ENCODE peak calls at places on chromosomes 6 and 20, in seven cellular contexts. K is right lobe of liver, B is tibial artery, N is endothelial cell of umbilical vein, X is upper lobe of right lung, L is pancreas, M is fibroblast of lung. V is an unnamed sample.

GRCh38 chr6:76774750-76775396 is 688.4 kb downstream of the HTR1B start:
- DNase-seq in K (no peak), B (no peak), N (peak), X (no peak), L (peak), M (peak), V (no peak)

GRCh38 chr6:136069119-136069518 is 181.0 kb downstream of the MTFR2 start:
- DNase-seq in K (no peak), B (no peak), N (peak), X (no peak), L (no peak), M (peak), V (no peak)

GRCh38 chr6:168132531-168133184 is 53.6 kb upstream of the FRMD1 start:
- DNase-seq in K (peak), B (peak), N (peak), X (no peak), L (no peak), M (peak), V (peak)

GRCh38 chr6:148487461-148487860 is 144.8 kb downstream of the SASH1 start:
- DNase-seq in K (no peak), B (no peak), N (no peak), X (no peak), L (no peak), M (no peak), V (no peak)

GRCh38 chr6:3349388-3350251 is 90.9 kb downstream of the PSMG4 start:
- DNase-seq in K (no peak), B (no peak), N (no peak), X (no peak), L (no peak), M (no peak), V (no peak)

GRCh38 chr6:15504581-15505350 is 158.1 kb downstream of the DTNBP1 start:
- DNase-seq in K (peak), B (peak), N (peak), X (peak), L (no peak), M (peak), V (peak)

GRCh38 chr6:52233975-52234823 is 10.1 kb downstream of the IL17F start:
- DNase-seq in K (peak), B (no peak), N (peak), X (no peak), L (peak), M (peak), V (no peak)

GRCh38 chr20:44517454-44517853 is 4.4 kb downstream of the SERINC3 start:
- DNase-seq in K (no peak), B (no peak), N (no peak), X (no peak), L (no peak), M (no peak), V (no peak)

GRCh38 chr6:137494281-137494966 is at the start of gene OLIG3:
- DNase-seq in K (no peak), B (no peak), N (no peak), X (no peak), L (no peak), M (no peak), V (no peak)

GRCh38 chr6:76682842-76683241 is 610.4 kb upstream of the IMPG1 start:
- DNase-seq in K (no peak), B (no peak), N (peak), X (no peak), L (no peak), M (peak), V (no peak)

GRCh38 chr20:15699431-15700146 is 873.7 kb downstream of the KIF16B start:
- DNase-seq in K (no peak), B (no peak), N (no peak), X (no peak), L (no peak), M (no peak), V (no peak)

GRCh38 chr20:57025261-57025660 is 241.2 kb downstream of the BMP7 start:
- DNase-seq in K (no peak), B (no peak), N (no peak), X (no peak), L (no peak), M (no peak), V (no peak)

GRCh38 chr20:13325033-13325432 is 104.0 kb downstream of the ISM1 start:
- DNase-seq in K (peak), B (no peak), N (peak), X (no peak), L (no peak), M (peak), V (no peak)

GRCh38 chr20:667351-668034 is 8.1 kb downstream of the SCRT2 start:
- DNase-seq in K (peak), B (no peak), N (peak), X (peak), L (no peak), M (peak), V (peak)

GRCh38 chr6:26272171-26272631 is 92.8 kb upstream of the BTN3A2 start:
- DNase-seq in K (peak), B (no peak), N (no peak), X (peak), L (peak), M (no peak), V (peak)
- H3K27ac ChIP-seq in K (peak), B (peak), N (peak), X (peak), L (no peak), M (peak), V (peak)

DNA sequence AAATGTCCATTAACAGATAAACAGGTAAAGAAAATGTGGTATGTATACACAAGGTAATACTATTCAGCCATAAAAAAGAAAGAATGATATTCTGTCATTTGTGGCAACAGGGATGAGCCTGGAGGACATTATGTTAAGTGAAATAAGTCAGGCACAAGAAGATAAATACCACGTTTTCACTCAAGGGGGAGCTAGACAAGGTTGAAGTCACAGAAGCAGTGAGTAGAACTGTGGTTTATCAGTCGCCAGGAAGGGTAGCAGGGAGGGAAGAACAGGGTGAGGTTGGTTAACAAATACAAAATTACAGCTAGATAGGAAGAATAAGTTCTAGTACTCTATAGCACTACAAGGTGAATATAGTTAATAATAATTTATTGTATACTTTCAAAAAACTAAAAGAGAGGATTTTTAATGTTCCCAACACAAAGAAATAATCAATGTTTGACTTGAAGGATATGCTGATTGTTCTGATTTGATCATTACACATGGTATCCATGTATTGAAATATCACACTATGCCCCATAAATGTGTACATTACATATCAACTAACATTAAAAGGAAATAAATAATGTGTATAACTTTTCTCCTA is 21.1 kb downstream of the RTN4IP1 start:
- DNase-seq in K (no peak), B (no peak), N (peak), X (no peak), L (peak), M (peak), V (no peak)
- TF ChIP-seq CTCF in K (peak), B (peak), N (peak), X (peak), L (peak), M (peak), V (peak)

GRCh38 chr6:44663860-44664584 is 276.5 kb downstream of the CDC5L start:
- DNase-seq in K (no peak), B (no peak), N (no peak), X (no peak), L (no peak), M (no peak), V (no peak)

GRCh38 chr6:44660561-44661220 is 273.2 kb downstream of the CDC5L start:
- DNase-seq in K (no peak), B (no peak), N (no peak), X (no peak), L (no peak), M (peak), V (no peak)

GRCh38 chr6:44661221-44661609 is 273.7 kb downstream of the CDC5L start:
- DNase-seq in K (no peak), B (no peak), N (no peak), X (no peak), L (no peak), M (peak), V (no peak)

GRCh38 chr6:44661631-44662030 is 274.1 kb downstream of the CDC5L start:
- DNase-seq in K (no peak), B (no peak), N (no peak), X (no peak), L (no peak), M (no peak), V (no peak)

DNA sequence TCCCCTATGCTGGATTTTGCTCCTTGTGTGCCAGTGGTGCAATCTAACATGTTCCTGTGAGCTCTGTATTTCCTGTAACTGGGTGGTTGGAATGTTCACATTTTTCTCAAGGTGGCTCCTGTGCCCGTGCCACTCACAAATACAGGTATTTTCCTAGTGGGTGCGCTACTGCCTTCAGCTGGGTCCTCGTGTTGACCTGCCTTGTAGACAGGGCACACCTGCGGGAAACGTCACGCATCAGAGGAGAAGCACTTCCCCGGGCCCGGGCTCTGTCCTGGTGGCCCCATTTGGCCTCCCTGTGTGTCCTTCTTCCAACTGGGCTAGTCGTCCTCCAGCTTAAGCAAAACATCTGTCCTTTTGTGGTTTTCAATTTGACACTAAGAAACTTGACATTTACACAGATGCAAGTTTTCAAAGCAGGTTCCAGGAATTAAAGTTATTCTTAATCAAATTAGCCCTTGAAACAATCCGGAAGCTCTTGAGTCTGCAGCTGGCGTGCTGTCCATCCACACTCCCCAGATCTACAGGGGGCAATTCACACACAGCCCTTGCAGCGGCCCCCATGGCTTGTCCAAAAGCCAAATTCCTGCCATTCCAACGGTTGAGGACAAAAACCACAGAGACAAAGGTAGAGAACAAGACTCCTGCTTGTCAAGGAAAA is 275.1 kb downstream of the CDC5L start:
- DNase-seq in K (no peak), B (no peak), N (no peak), X (peak), L (no peak), M (peak), V (peak)
- H3K27ac ChIP-seq in K (no peak), B (no peak), N (no peak), X (no peak), L (no peak), M (no peak), V (no peak)

GRCh38 chr20:45595235-45595634 is 16.2 kb upstream of the WFDC8 start:
- DNase-seq in K (no peak), B (no peak), N (no peak), X (no peak), L (no peak), M (no peak), V (no peak)

GRCh38 chr20:45588800-45589199 is 9.7 kb upstream of the WFDC8 start:
- DNase-seq in K (no peak), B (no peak), N (no peak), X (no peak), L (no peak), M (no peak), V (no peak)

GRCh38 chr20:45593498-45593897 is 14.4 kb upstream of the WFDC8 start:
- DNase-seq in K (no peak), B (no peak), N (no peak), X (no peak), L (no peak), M (no peak), V (no peak)

GRCh38 chr20:45589725-45590124 is 10.6 kb upstream of the WFDC8 start:
- DNase-seq in K (no peak), B (no peak), N (no peak), X (no peak), L (no peak), M (no peak), V (no peak)

DNA sequence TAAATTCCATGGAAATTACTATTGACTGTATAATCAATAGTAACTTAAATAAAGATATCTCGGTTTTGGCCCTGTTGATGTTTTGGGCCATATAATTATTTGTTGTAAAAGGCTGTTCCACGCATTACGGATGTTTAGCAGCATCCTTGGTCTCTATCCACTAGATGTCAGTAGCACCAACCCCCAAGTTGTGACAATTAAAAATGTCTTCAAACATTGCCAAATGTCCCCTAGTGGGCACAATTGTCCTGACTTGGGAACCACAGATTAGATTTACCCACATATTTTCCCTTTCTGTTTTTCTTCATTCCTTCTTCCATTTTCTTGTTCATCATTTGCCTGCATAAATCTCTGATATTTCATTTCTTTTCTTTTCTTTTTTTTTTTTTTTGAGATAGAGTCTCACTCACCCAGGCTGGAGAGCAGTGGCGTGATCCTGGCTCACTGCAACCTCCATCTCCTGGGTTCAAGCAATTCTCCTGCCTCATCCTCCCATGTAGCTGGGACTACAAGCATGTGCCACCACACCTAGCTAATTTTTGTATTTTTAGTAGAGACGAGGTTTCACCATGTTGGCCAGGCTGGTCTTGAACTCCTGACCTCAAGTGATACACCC is 13.6 kb upstream of the WFDC8 start:
- DNase-seq in K (no peak), B (no peak), N (peak), X (no peak), L (no peak), M (peak), V (no peak)
- TF ChIP-seq CTCF in K (peak), B (peak), N (peak), X (peak), L (no peak), M (peak), V (peak)

DNA sequence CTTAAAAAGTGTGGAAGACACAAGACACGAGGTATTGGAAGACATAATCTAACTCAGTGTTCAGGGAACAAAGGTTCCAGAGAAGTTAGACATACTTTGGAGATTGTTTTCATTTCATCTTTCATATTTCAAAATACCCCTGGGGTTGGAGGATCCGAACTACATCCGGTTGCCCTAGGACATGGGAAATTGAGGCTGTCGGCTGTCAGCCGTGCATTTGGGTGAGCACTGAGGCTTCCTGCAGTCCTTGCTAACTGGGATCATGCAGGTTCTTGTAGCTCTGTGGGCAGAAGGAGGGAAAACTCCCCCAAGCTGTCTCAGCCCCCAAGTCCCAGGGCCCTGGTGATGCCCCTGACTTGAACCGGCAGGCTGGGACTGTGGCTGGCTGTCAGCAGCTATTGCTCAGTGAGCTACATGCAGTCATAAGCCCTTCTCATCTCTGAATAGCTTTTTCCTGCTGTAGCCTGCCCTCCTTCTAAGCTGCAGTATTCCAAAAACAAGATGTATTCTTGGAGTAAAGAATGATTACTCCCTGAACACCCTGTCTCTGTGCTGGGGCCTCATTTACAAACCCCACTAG is 17.8 kb downstream of the MTRES1 start:
- DNase-seq in K (no peak), B (no peak), N (no peak), X (no peak), L (no peak), M (no peak), V (no peak)
- H3K27ac ChIP-seq in K (no peak), B (no peak), N (no peak), X (no peak), L (no peak), M (no peak), V (no peak)

V was measured in kidney.